ENCODE peak calls at places on chromosomes 16 and 17, in six cellular contexts. A is endodermal cell, J is prostate gland, N is cardiac muscle cell, D is Calu3, E is colonic mucosa. Z is an unnamed sample.

GRCh38 chr16:66468321-66468965 is 41.3 kb downstream of the BEAN1 start:
- DNase-seq in A (peak), J (no peak), N (no peak), D (no peak), E (no peak), Z (no peak)

GRCh38 chr16:89746043-89746442 is 24.7 kb downstream of the ZNF276 start:
- DNase-seq in A (no peak), J (no peak), N (no peak), D (no peak), E (no peak), Z (no peak)

GRCh38 chr17:10304758-10305300 is 68.0 kb downstream of the MYH13 start:
- DNase-seq in A (peak), J (no peak), N (no peak), D (no peak), E (no peak), Z (no peak)

GRCh38 chr17:10879110-10879509 is 41.2 kb upstream of the PIRT start:
- DNase-seq in A (peak), J (peak), N (peak), D (peak), E (peak), Z (no peak)

GRCh38 chr16:64137976-64138375 is 983.9 kb downstream of the CDH11 start:
- DNase-seq in A (no peak), J (no peak), N (no peak), D (no peak), E (no peak), Z (no peak)

GRCh38 chr16:89031715-89032659 is 55.0 kb upstream of the CBFA2T3 start:
- DNase-seq in A (no peak), J (no peak), N (no peak), D (peak), E (peak), Z (no peak)

GRCh38 chr17:45127583-45128300 is 4.6 kb downstream of the PLCD3 start:
- DNase-seq in A (peak), J (peak), N (peak), D (peak), E (peak), Z (no peak)

GRCh38 chr17:74356640-74357465 is 4.8 kb downstream of the BTBD17 start:
- DNase-seq in A (no peak), J (no peak), N (no peak), D (peak), E (no peak), Z (no peak)

GRCh38 chr17:45977506-45977824 is 21.6 kb upstream of the STH start:
- DNase-seq in A (no peak), J (no peak), N (no peak), D (no peak), E (no peak), Z (no peak)

GRCh38 chr16:87538594-87538993 is 45.8 kb upstream of the ZCCHC14 start:
- DNase-seq in A (no peak), J (no peak), N (peak), D (no peak), E (no peak), Z (no peak)

GRCh38 chr16:88754912-88755744 is 29.9 kb downstream of the PIEZO1 start:
- DNase-seq in A (peak), J (peak), N (peak), D (peak), E (no peak), Z (no peak)

GRCh38 chr17:47180337-47180736 is 8.8 kb downstream of the CDC27 start:
- DNase-seq in A (no peak), J (no peak), N (no peak), D (no peak), E (no peak), Z (no peak)

GRCh38 chr17:8152981-8153549 is 861 bp upstream of the PER1 start:
- DNase-seq in A (peak), J (no peak), N (no peak), D (no peak), E (no peak), Z (no peak)

GRCh38 chr17:76569607-76570279 is 15.9 kb downstream of the ST6GALNAC2 start:
- DNase-seq in A (peak), J (no peak), N (peak), D (peak), E (no peak), Z (no peak)

GRCh38 chr17:33981713-33982601 is 273.1 kb upstream of the CCL2 start:
- DNase-seq in A (peak), J (no peak), N (no peak), D (no peak), E (peak), Z (no peak)

GRCh38 chr16:20916289-20916688 is 15.7 kb downstream of the LYRM1 start:
- DNase-seq in A (no peak), J (no peak), N (no peak), D (no peak), E (no peak), Z (no peak)

DNA sequence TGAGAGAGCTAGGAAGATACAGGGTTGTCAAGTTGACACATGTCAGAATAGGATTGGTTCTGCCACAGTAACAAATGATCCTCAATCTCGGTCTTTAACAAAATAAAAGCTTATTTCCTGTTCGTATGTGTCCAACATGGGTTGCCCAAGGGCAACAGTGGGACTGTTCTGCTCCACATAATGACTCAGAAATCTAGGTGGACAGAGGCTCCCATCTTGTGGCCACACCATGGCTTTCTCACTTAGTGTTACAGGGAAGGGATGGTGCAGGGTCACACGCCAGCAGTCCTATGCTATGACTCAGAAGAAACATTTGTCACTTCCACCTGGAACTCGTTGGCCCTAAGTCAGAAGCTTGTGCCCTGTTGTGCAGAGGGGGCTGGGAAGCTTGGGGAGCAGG is 364.9 kb downstream of the SNX29 start:
- DNase-seq in A (no peak), J (no peak), N (no peak), D (peak), E (no peak), Z (no peak)
- TF ChIP-seq CTCF in A (no peak), J (no peak), N (no peak), D (no peak), E (no peak), Z (no peak)

DNA sequence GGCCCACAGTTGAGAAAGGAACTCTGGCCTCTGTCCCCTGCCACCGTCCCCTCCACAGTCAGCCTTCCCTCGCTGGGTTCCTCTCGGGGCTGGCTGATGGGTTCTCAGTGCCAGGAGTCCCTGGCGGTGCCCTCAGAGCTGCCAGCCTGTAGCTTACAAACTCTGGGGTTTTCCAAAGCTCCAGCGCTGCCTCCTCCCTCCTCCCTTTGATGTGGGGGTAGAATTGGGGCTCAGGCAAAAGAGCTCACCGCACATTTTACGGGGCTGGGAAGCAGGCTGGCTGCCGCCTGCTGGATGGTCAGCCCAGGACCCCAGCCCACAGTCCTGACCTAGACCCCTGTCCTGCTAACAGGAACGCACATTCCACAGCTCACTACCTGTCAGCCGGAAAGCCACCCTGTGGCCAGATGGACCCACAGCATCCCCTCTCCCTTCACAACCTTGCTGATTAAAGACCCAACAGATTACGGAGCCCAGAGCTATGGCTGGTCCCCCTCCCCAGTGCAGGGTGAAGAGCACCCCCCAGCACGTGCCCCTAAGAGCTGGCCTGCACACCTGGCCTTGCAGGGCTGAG is 6.0 kb downstream of the VASN start:
- DNase-seq in A (peak), J (no peak), N (no peak), D (no peak), E (no peak), Z (no peak)
- TF ChIP-seq CTCF in A (peak), J (no peak), N (peak), D (peak), E (no peak), Z (no peak)

GRCh38 chr16:10981697-10982216 is 37.4 kb downstream of the CLEC16A start:
- DNase-seq in A (peak), J (no peak), N (no peak), D (peak), E (no peak), Z (no peak)
- TF ChIP-seq CTCF in A (peak), J (no peak), N (peak), D (no peak), E (no peak), Z (no peak)

GRCh38 chr16:822909-823297 is 22.4 kb upstream of the GNG13 start:
- DNase-seq in A (no peak), J (no peak), N (no peak), D (no peak), E (no peak), Z (no peak)

GRCh38 chr16:825298-826061 is 24.9 kb upstream of the GNG13 start:
- DNase-seq in A (no peak), J (no peak), N (no peak), D (no peak), E (no peak), Z (no peak)

GRCh38 chr16:822174-822908 is 21.8 kb upstream of the GNG13 start:
- DNase-seq in A (no peak), J (no peak), N (no peak), D (no peak), E (no peak), Z (no peak)

GRCh38 chr16:824601-825000 is 24.1 kb upstream of the GNG13 start:
- DNase-seq in A (no peak), J (no peak), N (no peak), D (no peak), E (no peak), Z (no peak)

DNA sequence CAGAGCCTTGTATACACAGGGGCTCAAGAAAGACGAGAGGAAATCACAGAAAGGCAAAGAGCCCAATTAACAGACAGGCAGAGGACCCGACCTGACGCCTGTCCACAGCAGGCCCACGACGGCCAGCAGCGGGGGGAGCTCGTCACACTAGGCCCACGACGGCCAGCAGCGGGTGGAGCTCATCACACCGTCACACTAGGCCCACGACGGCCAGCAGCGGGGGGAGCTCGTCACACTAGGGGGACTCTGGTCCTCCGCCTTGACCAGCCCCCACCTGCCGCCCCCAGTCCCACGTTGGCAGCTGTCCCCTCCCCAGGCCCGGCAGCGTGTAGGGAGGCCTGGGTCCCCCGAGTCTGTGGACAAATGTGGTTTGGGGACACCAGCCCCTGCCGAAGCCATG is 23.7 kb upstream of the GNG13 start:
- DNase-seq in A (no peak), J (no peak), N (no peak), D (no peak), E (no peak), Z (no peak)
- TF ChIP-seq CTCF in A (no peak), J (no peak), N (no peak), D (no peak), E (no peak), Z (no peak)

GRCh38 chr17:81895400-81895799 is 3.9 kb downstream of the ANAPC11 start:
- DNase-seq in A (no peak), J (no peak), N (no peak), D (no peak), E (no peak), Z (no peak)
- TF ChIP-seq CTCF in A (no peak), J (no peak), N (no peak), D (no peak), E (no peak), Z (no peak)

GRCh38 chr17:17888821-17889220 is 52.0 kb upstream of the SREBF1 start:
- DNase-seq in A (peak), J (no peak), N (no peak), D (no peak), E (no peak), Z (no peak)
- TF ChIP-seq CTCF in A (peak), J (no peak), N (no peak), D (no peak), E (no peak), Z (no peak)

GRCh38 chr17:63944736-63945499 is 12.8 kb upstream of the CD79B start:
- DNase-seq in A (no peak), J (no peak), N (no peak), D (no peak), E (no peak), Z (no peak)

GRCh38 chr17:63942309-63942985 is 10.3 kb upstream of the CD79B start:
- DNase-seq in A (no peak), J (no peak), N (no peak), D (no peak), E (no peak), Z (no peak)

GRCh38 chr17:63945851-63946439 is 13.8 kb upstream of the CD79B start:
- DNase-seq in A (no peak), J (no peak), N (no peak), D (no peak), E (no peak), Z (no peak)

GRCh38 chr17:63941751-63942150 is 9.6 kb upstream of the CD79B start:
- DNase-seq in A (no peak), J (no peak), N (no peak), D (no peak), E (no peak), Z (no peak)

DNA sequence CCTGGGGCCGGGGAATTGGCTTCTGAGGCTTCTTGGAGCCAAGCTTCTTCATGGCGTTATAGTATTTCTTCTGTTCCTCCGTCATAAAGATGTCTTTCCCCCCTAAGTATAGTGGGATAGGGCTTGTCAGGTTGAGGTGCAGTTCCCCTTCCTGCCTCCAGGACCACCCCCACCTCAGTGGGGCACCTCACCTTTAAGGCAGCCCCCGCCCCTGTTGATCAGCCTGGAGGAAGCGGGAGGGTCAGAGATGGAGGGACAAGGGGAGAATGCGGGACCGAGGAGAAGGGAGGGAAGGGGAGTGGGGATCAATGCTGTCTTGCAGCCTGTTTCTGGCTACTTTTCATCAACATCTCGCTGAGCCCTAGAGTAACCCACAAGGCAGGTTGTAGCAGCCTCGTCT is 11.6 kb upstream of the CD79B start:
- DNase-seq in A (no peak), J (no peak), N (no peak), D (no peak), E (no peak), Z (no peak)
- TF ChIP-seq CTCF in A (peak), J (no peak), N (peak), D (no peak), E (no peak), Z (no peak)

Z was measured in esophagus squamous epithelium.